ENCODE peak calls at places on chromosomes 13 and 19, in seven cellular contexts. X is hepatocyte; B is CD4-positive, alpha-beta T cell; W is mammary epithelial cell; V is tibial nerve; O is AG09319; S is uterus. C is an unnamed sample.

GRCh38 chr13:101846701-101847100 is 394.2 kb downstream of the ITGBL1 start:
- DNase-seq in S (no peak), W (no peak), B (no peak), O (no peak), X (no peak), V (no peak), C (no peak)

GRCh38 chr19:54035215-54036178 is 28.2 kb downstream of the VSTM1 start:
- DNase-seq in W (peak), O (peak), S (no peak), X (no peak), B (no peak), V (no peak), C (no peak)

GRCh38 chr13:112129557-112129956 is 62.6 kb downstream of the SOX1 start:
- DNase-seq in B (no peak), V (no peak), S (no peak), O (no peak), X (no peak), W (no peak), C (no peak)

GRCh38 chr19:19531951-19532805 is 3.5 kb downstream of the YJEFN3 start:
- DNase-seq in V (peak), S (peak), O (no peak), W (peak), X (peak), B (peak), C (no peak)

GRCh38 chr19:37902668-37903067 is 3.7 kb downstream of the WDR87 start:
- DNase-seq in W (peak), B (peak), V (peak), X (peak), S (peak), O (peak), C (no peak)

GRCh38 chr13:82011355-82011754 is 1670.4 kb upstream of the SPRY2 start:
- DNase-seq in V (no peak), O (no peak), S (no peak), W (no peak), X (no peak), B (no peak), C (no peak)

GRCh38 chr19:29806098-29806866 is 5.5 kb upstream of the CCNE1 start:
- DNase-seq in O (peak), S (no peak), B (no peak), V (no peak), X (peak), W (no peak), C (no peak)

GRCh38 chr13:31160857-31161582 is 684 bp downstream of the HSPH1 start:
- DNase-seq in V (peak), S (peak), X (peak), B (peak), W (peak), O (peak), C (no peak)

GRCh38 chr13:27336005-27336673 is 65.5 kb downstream of the RASL11A start:
- DNase-seq in W (peak), B (no peak), S (no peak), X (no peak), O (no peak), V (no peak), C (no peak)

GRCh38 chr13:114151565-114152284 is 19.3 kb upstream of the RASA3 start:
- DNase-seq in B (peak), X (no peak), W (peak), O (no peak), S (no peak), V (no peak), C (no peak)

GRCh38 chr19:2266183-2266993 is 10.2 kb upstream of the JSRP1 start:
- DNase-seq in W (peak), V (peak), B (no peak), X (no peak), S (peak), O (no peak), C (no peak)

GRCh38 chr19:7373862-7374261 is 25.1 kb downstream of the ARHGEF18 start:
- DNase-seq in X (no peak), V (no peak), B (no peak), O (no peak), S (no peak), W (no peak), C (no peak)

GRCh38 chr19:40262422-40262821 is 22.7 kb downstream of the AKT2 start:
- DNase-seq in W (no peak), S (no peak), X (no peak), O (no peak), V (no peak), B (no peak), C (no peak)

GRCh38 chr13:66673401-66673800 is 556.7 kb downstream of the PCDH9 start:
- DNase-seq in W (peak), X (no peak), S (no peak), O (no peak), V (no peak), B (no peak), C (no peak)

GRCh38 chr19:30742981-30743380 is 370.8 kb downstream of the ZNF536 start:
- DNase-seq in B (no peak), W (no peak), V (no peak), O (no peak), S (no peak), X (no peak), C (no peak)

GRCh38 chr19:47081095-47081494 is 32.5 kb downstream of the ZC3H4 start:
- DNase-seq in O (no peak), B (no peak), S (no peak), W (no peak), X (no peak), V (no peak), C (no peak)

GRCh38 chr19:7497292-7497691 is 8.5 kb upstream of the PEX11G start:
- DNase-seq in S (no peak), X (no peak), O (no peak), B (no peak), V (no peak), W (no peak), C (no peak)

GRCh38 chr13:109301276-109301675 is 485.1 kb downstream of the IRS2 start:
- DNase-seq in B (no peak), V (no peak), S (no peak), O (no peak), X (no peak), W (no peak), C (no peak)

GRCh38 chr19:39032164-39032918 is at the start of gene FBXO27:
- DNase-seq in X (peak), S (no peak), W (no peak), V (no peak), O (no peak), B (no peak), C (no peak)

GRCh38 chr19:11735375-11735774 is 3.4 kb downstream of the ZNF823 start:
- DNase-seq in S (no peak), X (no peak), V (no peak), W (peak), O (no peak), B (no peak), C (no peak)

GRCh38 chr19:38061294-38061693 is 154.3 kb downstream of the SIPA1L3 start:
- DNase-seq in S (no peak), O (peak), B (no peak), X (no peak), W (peak), V (no peak), C (no peak)

GRCh38 chr19:17332677-17333581 is 1.7 kb downstream of the ANO8 start:
- DNase-seq in S (no peak), X (peak), W (peak), O (no peak), B (peak), V (no peak), C (no peak)

GRCh38 chr19:17125052-17125727 is 49.6 kb downstream of the MYO9B start:
- DNase-seq in O (no peak), V (no peak), X (no peak), W (no peak), S (no peak), B (peak), C (no peak)

GRCh38 chr13:76792680-76793334 is 93.4 kb downstream of the KCTD12 start:
- DNase-seq in S (peak), X (no peak), V (no peak), B (no peak), O (no peak), W (peak), C (no peak)

GRCh38 chr13:30257433-30258099 is 49.8 kb downstream of the KATNAL1 start:
- DNase-seq in V (no peak), X (peak), S (no peak), W (no peak), B (no peak), O (no peak), C (no peak)

GRCh38 chr13:83498486-83499190 is 383.6 kb downstream of the SLITRK1 start:
- DNase-seq in X (no peak), W (peak), V (no peak), B (no peak), S (no peak), O (peak), C (no peak)

GRCh38 chr19:13681509-13681908 is 82.8 kb upstream of the MRI1 start:
- DNase-seq in W (no peak), S (no peak), O (peak), X (no peak), B (no peak), V (no peak), C (no peak)

GRCh38 chr19:17246681-17247425 is 1.1 kb upstream of the NR2F6 start:
- DNase-seq in O (no peak), X (peak), S (peak), V (peak), W (peak), B (no peak), C (no peak)

GRCh38 chr19:49712397-49712859 is 21.5 kb downstream of the CPT1C start:
- DNase-seq in V (no peak), S (peak), O (peak), W (no peak), X (no peak), B (no peak), C (no peak)

GRCh38 chr19:43820098-43820860 is 6.8 kb upstream of the ZNF283 start:
- DNase-seq in W (peak), B (peak), V (no peak), X (no peak), S (peak), O (no peak), C (no peak)

GRCh38 chr19:49091391-49092038 is 6.3 kb downstream of the SNRNP70 start:
- DNase-seq in V (no peak), O (no peak), B (no peak), S (no peak), X (no peak), W (no peak), C (no peak)

GRCh38 chr19:30228113-30228725 is 144.0 kb upstream of the ZNF536 start:
- DNase-seq in V (no peak), X (peak), O (no peak), S (no peak), B (no peak), W (no peak), C (no peak)

GRCh38 chr19:39167461-39168257 is 29.1 kb upstream of the NCCRP1 start:
- DNase-seq in W (peak), B (no peak), X (peak), V (no peak), O (no peak), S (no peak), C (no peak)

GRCh38 chr13:110680852-110681251 is 25.1 kb downstream of the CARS2 start:
- DNase-seq in X (no peak), V (no peak), S (no peak), B (no peak), O (no peak), W (no peak), C (no peak)

GRCh38 chr19:39845621-39846175 is 481 bp downstream of the FBL start:
- DNase-seq in X (peak), B (no peak), S (no peak), O (peak), W (peak), V (no peak), C (no peak)

GRCh38 chr19:48244289-48244688 is 11.4 kb downstream of the CARD8 start:
- DNase-seq in S (no peak), W (no peak), V (no peak), X (no peak), O (no peak), B (peak), C (no peak)

GRCh38 chr19:48548253-48548911 is 3.6 kb upstream of the SULT2B1 start:
- DNase-seq in O (no peak), X (no peak), V (no peak), S (no peak), B (no peak), W (no peak), C (no peak)

GRCh38 chr19:55358943-55359908 is 3.8 kb downstream of the GARIN5B start:
- DNase-seq in S (no peak), O (no peak), B (no peak), V (no peak), X (no peak), W (no peak), C (no peak)

GRCh38 chr19:15262011-15262410 is 29.8 kb upstream of the EPHX3 start:
- DNase-seq in W (no peak), S (no peak), X (no peak), B (no peak), V (no peak), O (no peak), C (no peak)

GRCh38 chr19:15263361-15263985 is 31.2 kb upstream of the EPHX3 start:
- DNase-seq in X (no peak), W (peak), O (no peak), V (no peak), B (no peak), S (no peak), C (no peak)

GRCh38 chr19:15259900-15260299 is 27.7 kb upstream of the EPHX3 start:
- DNase-seq in W (no peak), O (no peak), B (no peak), S (no peak), X (no peak), V (no peak), C (no peak)

GRCh38 chr19:15257782-15258181 is 25.5 kb upstream of the EPHX3 start:
- DNase-seq in B (no peak), X (no peak), V (no peak), W (no peak), S (no peak), O (no peak), C (no peak)

GRCh38 chr19:15260939-15261338 is 28.7 kb upstream of the EPHX3 start:
- DNase-seq in W (no peak), B (no peak), V (no peak), O (no peak), S (no peak), X (no peak), C (no peak)
- TF ChIP-seq CTCF in W (peak), B (no peak), V (no peak), O (peak), S (no peak), X (peak), C (no peak)

GRCh38 chr19:42293539-42293938 is 8.4 kb upstream of the PRR19 start:
- DNase-seq in X (no peak), V (no peak), O (no peak), W (no peak), B (no peak), S (no peak), C (no peak)
- TF ChIP-seq CTCF in X (peak), V (no peak), O (no peak), W (no peak), B (no peak), S (peak), C (peak)

DNA sequence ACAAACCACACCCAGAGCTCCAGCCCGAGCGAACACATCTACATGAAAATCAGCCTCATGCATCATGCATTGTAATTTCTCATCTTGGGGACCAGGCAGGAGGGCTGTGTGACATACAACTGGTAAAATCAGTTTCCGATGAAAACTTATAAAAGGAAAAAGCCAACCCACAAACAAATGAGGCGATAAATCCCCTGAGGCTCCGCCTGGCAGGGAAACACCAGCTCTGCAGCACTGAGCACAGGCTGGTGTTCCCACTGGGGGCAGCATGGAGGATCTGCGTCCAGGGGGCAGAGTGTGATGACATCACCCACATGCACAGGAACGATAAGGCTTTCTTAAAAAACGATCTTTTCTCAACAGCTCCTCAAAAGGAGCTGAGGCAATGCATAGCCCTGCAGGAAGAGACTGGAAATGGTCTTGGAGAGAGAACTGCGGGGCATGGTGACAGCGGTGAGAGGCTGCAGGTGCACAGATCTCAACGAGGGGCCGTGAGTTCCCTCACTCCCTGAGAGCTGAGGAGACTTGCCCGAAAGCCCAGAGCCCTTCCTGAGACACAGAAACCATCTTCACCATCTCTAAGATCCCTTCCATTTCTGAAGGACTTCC is 24.6 kb downstream of the SH3GL1 start:
- DNase-seq in B (no peak), V (no peak), X (peak), S (peak), W (no peak), O (no peak), C (no peak)
- TF ChIP-seq CTCF in B (no peak), V (peak), X (peak), S (peak), W (peak), O (peak), C (no peak)

DNA sequence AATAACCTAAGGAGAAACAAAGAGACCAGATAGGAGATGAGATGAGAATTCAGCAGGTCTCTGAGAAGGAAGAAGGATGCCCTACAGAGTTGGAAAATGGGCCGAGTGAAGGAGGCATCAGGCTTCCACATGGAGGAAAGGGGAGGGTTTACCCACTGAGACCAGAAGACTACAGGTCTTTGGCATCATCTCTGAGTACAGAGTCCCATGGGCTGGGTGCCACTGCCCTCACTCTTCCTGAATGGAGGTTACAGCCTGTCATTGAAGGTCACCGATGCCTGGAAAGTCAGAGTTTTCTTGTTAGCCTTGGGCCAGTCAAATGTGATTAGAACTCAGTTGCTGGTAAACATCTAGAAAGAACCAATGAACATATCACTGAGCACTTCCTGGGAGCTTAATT is 9.9 kb downstream of the ZNF302 start:
- DNase-seq in O (no peak), X (no peak), S (no peak), V (no peak), W (no peak), B (no peak), C (no peak)
- TF ChIP-seq CTCF in O (no peak), X (no peak), S (no peak), V (no peak), W (no peak), B (no peak), C (no peak)